ENCODE peak calls at places on chromosomes 16 and 17, in nine cellular contexts. I is skeletal muscle cell, Z is pancreas, E is WTC11, X is tibial nerve, U is fibroblast of villous mesenchyme, D is progenitor cell of endocrine pancreas, O is GM04504, B is nucleus accumbens. A is an unnamed sample.

GRCh38 chr16:61721561-61721960 is 314.7 kb downstream of the CDH8 start:
- DNase-seq in O (no peak), U (no peak), X (no peak), B (no peak), E (no peak), I (no peak), Z (no peak), D (no peak), A (no peak)

GRCh38 chr17:37737971-37738370 is 6.9 kb downstream of the HNF1B start:
- DNase-seq in O (no peak), X (no peak), D (no peak), Z (no peak), I (peak), B (no peak), E (no peak), U (no peak), A (peak)

GRCh38 chr17:56699186-56699895 is 105.8 kb downstream of the NOG start:
- DNase-seq in X (peak), Z (peak), E (peak), D (no peak), O (peak), B (no peak), U (peak), I (peak), A (peak)

GRCh38 chr17:44451016-44451415 is 52.2 kb downstream of the GPATCH8 start:
- DNase-seq in U (no peak), X (no peak), E (no peak), D (no peak), I (no peak), Z (no peak), O (no peak), B (no peak), A (no peak)

GRCh38 chr16:29926675-29927522 is 873 bp upstream of the KCTD13 start:
- DNase-seq in O (no peak), I (no peak), Z (peak), D (no peak), E (no peak), X (peak), U (peak), B (no peak), A (no peak)

GRCh38 chr17:44376124-44376523 is 12.5 kb upstream of the FAM171A2 start:
- DNase-seq in Z (no peak), U (no peak), O (no peak), X (no peak), D (no peak), B (no peak), I (no peak), E (peak), A (no peak)

GRCh38 chr17:3989156-3989886 is 25.1 kb upstream of the ATP2A3 start:
- DNase-seq in U (no peak), I (no peak), Z (no peak), X (no peak), B (no peak), O (no peak), E (no peak), D (no peak), A (no peak)

GRCh38 chr16:12236491-12237030 is 260.0 kb downstream of the SNX29 start:
- DNase-seq in Z (no peak), E (no peak), X (no peak), I (no peak), O (no peak), D (no peak), B (no peak), U (no peak), A (no peak)

GRCh38 chr17:4307179-4307930 is 43.6 kb upstream of the ANKFY1 start:
- DNase-seq in E (no peak), I (no peak), X (no peak), O (no peak), Z (no peak), U (no peak), D (no peak), B (no peak), A (no peak)

GRCh38 chr17:60060474-60060873 is 18.2 kb downstream of the HEATR6 start:
- DNase-seq in B (no peak), X (no peak), D (no peak), E (no peak), Z (no peak), O (no peak), U (peak), I (no peak), A (no peak)

GRCh38 chr17:78883533-78884131 is 19.4 kb downstream of the CEP295NL start:
- DNase-seq in U (peak), X (peak), E (no peak), B (peak), I (peak), D (peak), Z (peak), O (peak), A (peak)

GRCh38 chr16:72558501-72558900 is 386.5 kb upstream of the PMFBP1 start:
- DNase-seq in E (no peak), I (no peak), D (no peak), O (no peak), X (no peak), B (no peak), U (no peak), Z (no peak), A (no peak)

GRCh38 chr17:79984877-79985276 is 50.8 kb downstream of the TBC1D16 start:
- DNase-seq in D (no peak), B (no peak), E (no peak), X (no peak), Z (no peak), U (no peak), O (no peak), I (no peak), A (no peak)

GRCh38 chr17:41520821-41521521 is 2.3 kb upstream of the KRT15 start:
- DNase-seq in D (no peak), U (no peak), I (no peak), B (no peak), E (no peak), Z (no peak), X (no peak), O (no peak), A (peak)

GRCh38 chr17:78313735-78314648 is 45.9 kb downstream of the SOCS3 start:
- DNase-seq in I (no peak), U (peak), D (peak), Z (peak), B (no peak), O (no peak), X (no peak), E (peak), A (peak)

GRCh38 chr17:64306850-64307463 is 43.9 kb upstream of the TEX2 start:
- DNase-seq in E (peak), O (peak), U (peak), B (no peak), X (peak), Z (peak), I (peak), D (peak), A (peak)

GRCh38 chr17:66711403-66711802 is 123.5 kb upstream of the CACNG5 start:
- DNase-seq in Z (no peak), D (no peak), B (no peak), O (no peak), I (no peak), E (no peak), U (no peak), X (no peak), A (no peak)

GRCh38 chr16:22424161-22424937 is 49.9 kb upstream of the CDR2 start:
- DNase-seq in O (peak), D (no peak), X (no peak), B (no peak), I (no peak), E (no peak), U (peak), Z (peak), A (no peak)

GRCh38 chr17:76266244-76266938 is 1.2 kb downstream of the UBALD2 start:
- DNase-seq in I (no peak), B (no peak), D (no peak), O (no peak), X (no peak), U (peak), E (no peak), Z (no peak), A (peak)

GRCh38 chr17:46958192-46958591 is 20.9 kb downstream of the RPRML start:
- DNase-seq in D (no peak), E (no peak), B (no peak), Z (no peak), I (no peak), X (no peak), O (no peak), U (no peak), A (no peak)

GRCh38 chr17:67364847-67365761 is 1.3 kb downstream of the PSMD12 start:
- DNase-seq in X (no peak), D (no peak), O (no peak), U (no peak), Z (no peak), I (no peak), E (no peak), B (no peak), A (no peak)

GRCh38 chr17:4536742-4537411 is 18.3 kb downstream of the MYBBP1A start:
- DNase-seq in Z (no peak), X (no peak), E (no peak), O (no peak), I (no peak), D (no peak), B (peak), U (peak), A (peak)

GRCh38 chr17:58932956-58933355 is 173.7 kb downstream of the TRIM37 start:
- DNase-seq in X (no peak), E (no peak), Z (no peak), B (no peak), D (no peak), U (no peak), I (no peak), O (no peak), A (no peak)

GRCh38 chr17:48492401-48493298 is 38.2 kb downstream of the HOXB1 start:
- DNase-seq in X (peak), Z (peak), U (peak), I (no peak), O (no peak), B (no peak), E (peak), D (peak), A (peak)

GRCh38 chr16:86502856-86503748 is 7.2 kb upstream of the FOXF1 start:
- DNase-seq in O (no peak), D (no peak), X (no peak), U (peak), I (no peak), Z (no peak), E (no peak), B (no peak), A (no peak)

GRCh38 chr16:27258241-27258734 is 10.3 kb downstream of the NSMCE1 start:
- DNase-seq in U (peak), B (no peak), I (no peak), X (no peak), D (no peak), O (no peak), Z (no peak), E (no peak), A (peak)

GRCh38 chr16:23807028-23807427 is 28.8 kb upstream of the PRKCB start:
- DNase-seq in B (no peak), X (no peak), I (no peak), Z (peak), E (no peak), U (no peak), O (no peak), D (no peak), A (no peak)

GRCh38 chr17:79485399-79485985 is 125.4 kb downstream of the RBFOX3 start:
- DNase-seq in Z (no peak), X (no peak), U (no peak), O (no peak), E (no peak), D (no peak), I (no peak), B (no peak), A (no peak)

GRCh38 chr16:84885024-84885910 is 65.5 kb downstream of the CRISPLD2 start:
- DNase-seq in O (no peak), B (peak), Z (no peak), U (no peak), E (peak), D (no peak), X (peak), I (no peak), A (no peak)

GRCh38 chr16:88570691-88571092 is 489 bp downstream of the ZC3H18 start:
- DNase-seq in X (no peak), Z (no peak), I (no peak), B (no peak), D (no peak), O (no peak), E (no peak), U (peak), A (no peak)

GRCh38 chr17:4733073-4733531 is 1.9 kb downstream of the MED11 start:
- DNase-seq in E (no peak), B (no peak), O (no peak), U (no peak), I (no peak), Z (no peak), X (no peak), D (no peak), A (no peak)

GRCh38 chr16:13479549-13479948 is 440.4 kb upstream of the ERCC4 start:
- DNase-seq in E (no peak), Z (no peak), U (no peak), B (no peak), I (no peak), X (no peak), O (no peak), D (no peak), A (no peak)

GRCh38 chr16:68384293-68385255 is 63.7 kb downstream of the SMPD3 start:
- DNase-seq in D (no peak), B (no peak), Z (no peak), X (no peak), O (no peak), E (no peak), U (no peak), I (no peak), A (no peak)

GRCh38 chr16:8044796-8045195 is 545.5 kb downstream of the TMEM114 start:
- DNase-seq in O (no peak), E (no peak), B (no peak), D (no peak), Z (no peak), U (no peak), X (no peak), I (no peak), A (no peak)

GRCh38 chr17:15882058-15882720 is 62.7 kb upstream of the ADORA2B start:
- DNase-seq in D (no peak), O (no peak), I (no peak), B (no peak), Z (no peak), U (no peak), E (peak), X (no peak), A (no peak)

GRCh38 chr16:67407788-67408452 is 8.4 kb downstream of the ZDHHC1 start:
- DNase-seq in O (no peak), X (no peak), Z (no peak), U (no peak), B (no peak), I (no peak), E (no peak), D (no peak), A (no peak)

GRCh38 chr16:5428932-5429331 is 331.3 kb upstream of the EEF2KMT start:
- DNase-seq in E (peak), X (no peak), D (no peak), U (no peak), Z (no peak), O (no peak), B (no peak), I (no peak), A (no peak)

GRCh38 chr16:29745126-29745852 is 501 bp downstream of the C16orf54 start:
- DNase-seq in I (no peak), U (no peak), D (no peak), Z (no peak), E (no peak), X (no peak), O (no peak), B (no peak), A (no peak)

GRCh38 chr16:84021488-84021887 is 21.1 kb downstream of the SLC38A8 start:
- DNase-seq in U (no peak), X (no peak), O (no peak), I (no peak), E (no peak), B (no peak), D (no peak), Z (no peak), A (no peak)

GRCh38 chr16:634996-635395 is 1.1 kb downstream of the METTL26 start:
- DNase-seq in U (no peak), E (no peak), Z (no peak), O (no peak), B (no peak), X (no peak), I (no peak), D (no peak), A (no peak)